ENCODE peak calls at places on chromosomes 6 and 20, in eight cellular contexts. Y, M, N, Z, H, E, W and V are unnamed samples.

GRCh38 chr6:158039571-158040050 is 57.9 kb downstream of the SYNJ2 start:
- DNase-seq in Y (peak), M (no peak), N (no peak), Z (peak), H (no peak), E (no peak), W (no peak), V (no peak)

GRCh38 chr20:43533060-43533459 is 25.6 kb downstream of the L3MBTL1 start:
- DNase-seq in Y (no peak), M (peak), N (no peak), Z (no peak), H (no peak), E (no peak), W (no peak), V (no peak)

GRCh38 chr20:62487564-62488086 is 11.8 kb upstream of the GATA5 start:
- DNase-seq in Y (no peak), M (no peak), N (no peak), Z (no peak), H (no peak), E (no peak), W (no peak), V (no peak)

GRCh38 chr6:1612386-1612893 is 2.7 kb downstream of the FOXC1 start:
- DNase-seq in Y (no peak), M (no peak), N (peak), Z (no peak), H (no peak), E (no peak), W (peak), V (no peak)

GRCh38 chr6:47126647-47127339 is 84.7 kb upstream of the ADGRF1 start:
- DNase-seq in Y (no peak), M (no peak), N (no peak), Z (peak), H (no peak), E (no peak), W (peak), V (no peak)

GRCh38 chr20:24966317-24967012 is 17.4 kb downstream of the CST7 start:
- DNase-seq in Y (no peak), M (no peak), N (no peak), Z (no peak), H (no peak), E (no peak), W (peak), V (no peak)

GRCh38 chr6:140744648-140745320 is 1370.3 kb upstream of the CITED2 start:
- DNase-seq in Y (no peak), M (peak), N (no peak), Z (peak), H (peak), E (peak), W (no peak), V (peak)

GRCh38 chr20:61125536-61126180 is 126.4 kb upstream of the CDH4 start:
- DNase-seq in Y (no peak), M (no peak), N (no peak), Z (no peak), H (no peak), E (no peak), W (no peak), V (no peak)

GRCh38 chr6:117456998-117457397 is 25.5 kb upstream of the DCBLD1 start:
- DNase-seq in Y (no peak), M (no peak), N (no peak), Z (no peak), H (no peak), E (no peak), W (no peak), V (no peak)

GRCh38 chr20:63979549-63980316 is at the start of gene SAMD10:
- DNase-seq in Y (peak), M (peak), N (peak), Z (peak), H (no peak), E (peak), W (peak), V (no peak)

GRCh38 chr6:166355552-166355951 is 13.2 kb upstream of the SFT2D1 start:
- DNase-seq in Y (no peak), M (no peak), N (no peak), Z (no peak), H (no peak), E (no peak), W (no peak), V (no peak)

GRCh38 chr6:33718713-33719112 is 7.2 kb upstream of the UQCC2 start:
- DNase-seq in Y (no peak), M (no peak), N (no peak), Z (no peak), H (no peak), E (no peak), W (peak), V (no peak)

GRCh38 chr20:8913452-8913851 is 155.4 kb upstream of the PLCB4 start:
- DNase-seq in Y (no peak), M (no peak), N (no peak), Z (no peak), H (no peak), E (no peak), W (peak), V (no peak)

GRCh38 chr6:7846971-7847818 is 63.4 kb downstream of the TXNDC5 start:
- DNase-seq in Y (no peak), M (peak), N (no peak), Z (peak), H (peak), E (no peak), W (no peak), V (peak)